ENCODE peak calls at places on chromosomes 2 and 18, in six cellular contexts. E, B, M, Z, P and K are unnamed samples.

GRCh38 chr2:147440694-147441093 is 404.1 kb upstream of the ACVR2A start:
- DNase-seq in E (no peak), P (no peak), M (no peak), Z (no peak), B (no peak), K (no peak)

GRCh38 chr2:127581516-127582490 is 46.3 kb downstream of the MYO7B start:
- DNase-seq in B (no peak), M (no peak), P (no peak), Z (no peak), E (no peak), K (no peak)

GRCh38 chr2:26002617-26003310 is 20.5 kb upstream of the KIF3C start:
- DNase-seq in M (no peak), P (no peak), Z (no peak), B (no peak), E (no peak), K (no peak)

GRCh38 chr18:69081846-69082245 is 284.0 kb downstream of the CCDC102B start:
- DNase-seq in M (no peak), E (no peak), B (no peak), Z (no peak), P (no peak), K (no peak)

GRCh38 chr18:43303376-43303775 is 26.1 kb upstream of the SYT4 start:
- DNase-seq in P (no peak), E (no peak), B (no peak), M (no peak), Z (no peak), K (no peak)

GRCh38 chr2:146873646-146874259 is 971.1 kb upstream of the ACVR2A start:
- DNase-seq in P (no peak), M (no peak), Z (no peak), B (no peak), E (no peak), K (no peak)

GRCh38 chr2:59919579-59919978 is 633.9 kb downstream of the BCL11A start:
- DNase-seq in P (no peak), B (no peak), M (no peak), E (no peak), Z (no peak), K (no peak)

GRCh38 chr2:28869494-28870145 is 489 bp downstream of the TRMT61B start:
- DNase-seq in B (no peak), E (no peak), P (peak), M (no peak), Z (no peak), K (no peak)

GRCh38 chr2:190843874-190844699 is 36.5 kb upstream of the GLS start:
- DNase-seq in Z (no peak), P (no peak), B (no peak), E (no peak), M (no peak), K (no peak)

GRCh38 chr2:71419976-71420375 is 33.4 kb upstream of the DYSF start:
- DNase-seq in Z (no peak), B (no peak), M (no peak), E (no peak), P (no peak), K (no peak)

GRCh38 chr2:239266779-239267410 is 133.9 kb downstream of the HDAC4 start:
- DNase-seq in E (peak), B (no peak), M (peak), P (no peak), Z (no peak), K (no peak)

GRCh38 chr2:239266436-239266770 is 134.4 kb downstream of the HDAC4 start:
- DNase-seq in M (no peak), P (no peak), Z (no peak), B (no peak), E (no peak), K (no peak)

GRCh38 chr2:239267411-239267941 is 133.3 kb downstream of the HDAC4 start:
- DNase-seq in Z (peak), M (peak), P (peak), E (peak), B (peak), K (peak)

GRCh38 chr2:239264838-239265651 is 135.8 kb downstream of the HDAC4 start:
- DNase-seq in E (peak), Z (peak), P (peak), B (peak), M (peak), K (no peak)

GRCh38 chr2:239265681-239266435 is 135.0 kb downstream of the HDAC4 start:
- DNase-seq in M (no peak), P (no peak), B (no peak), Z (no peak), E (peak), K (no peak)
- H3K4me3 ChIP-seq in M (no peak), P (no peak), B (no peak), Z (no peak), E (no peak), K (no peak)

GRCh38 chr2:158011055-158011771 is 90.5 kb upstream of the UPP2 start:
- DNase-seq in B (no peak), Z (no peak), M (no peak), E (no peak), P (no peak), K (no peak)

GRCh38 chr2:158004131-158004530 is 97.5 kb upstream of the UPP2 start:
- DNase-seq in P (no peak), Z (peak), M (no peak), B (peak), E (no peak), K (no peak)

GRCh38 chr2:158002079-158002478 is 99.6 kb upstream of the UPP2 start:
- DNase-seq in Z (no peak), E (no peak), B (no peak), M (no peak), P (no peak), K (no peak)

GRCh38 chr2:158009425-158009824 is 92.3 kb upstream of the UPP2 start:
- DNase-seq in B (peak), E (no peak), M (no peak), P (no peak), Z (no peak), K (no peak)

GRCh38 chr2:158006961-158007664 is 94.6 kb upstream of the UPP2 start:
- DNase-seq in B (no peak), P (no peak), Z (no peak), M (no peak), E (no peak), K (no peak)
- TF ChIP-seq CTCF in B (no peak), P (no peak), Z (no peak), M (no peak), E (no peak), K (no peak)

GRCh38 chr2:133674066-133674432 is 105.8 kb upstream of the NCKAP5 start:
- DNase-seq in Z (peak), P (no peak), M (no peak), B (no peak), E (no peak), K (no peak)
- H3K4me3 ChIP-seq in Z (peak), P (no peak), M (no peak), B (no peak), E (no peak), K (no peak)

GRCh38 chr2:1091895-1092585 is 141.4 kb downstream of the SNTG2 start:
- DNase-seq in B (no peak), P (no peak), E (no peak), M (no peak), Z (peak), K (no peak)
- TF ChIP-seq CTCF in B (no peak), P (no peak), E (no peak), M (no peak), Z (no peak), K (no peak)

GRCh38 chr18:22325396-22325795 is 92.3 kb downstream of the CTAGE1 start:
- DNase-seq in B (no peak), M (no peak), Z (no peak), P (no peak), E (no peak), K (no peak)

GRCh38 chr18:22322251-22322691 is 95.4 kb downstream of the CTAGE1 start:
- DNase-seq in M (no peak), P (no peak), B (peak), E (no peak), Z (no peak), K (no peak)

GRCh38 chr18:22320736-22321135 is 97.0 kb downstream of the CTAGE1 start:
- DNase-seq in M (no peak), P (no peak), B (peak), Z (no peak), E (no peak), K (no peak)

GRCh38 chr18:22320155-22320554 is 97.6 kb downstream of the CTAGE1 start:
- DNase-seq in M (no peak), B (no peak), E (no peak), Z (no peak), P (no peak), K (no peak)

DNA sequence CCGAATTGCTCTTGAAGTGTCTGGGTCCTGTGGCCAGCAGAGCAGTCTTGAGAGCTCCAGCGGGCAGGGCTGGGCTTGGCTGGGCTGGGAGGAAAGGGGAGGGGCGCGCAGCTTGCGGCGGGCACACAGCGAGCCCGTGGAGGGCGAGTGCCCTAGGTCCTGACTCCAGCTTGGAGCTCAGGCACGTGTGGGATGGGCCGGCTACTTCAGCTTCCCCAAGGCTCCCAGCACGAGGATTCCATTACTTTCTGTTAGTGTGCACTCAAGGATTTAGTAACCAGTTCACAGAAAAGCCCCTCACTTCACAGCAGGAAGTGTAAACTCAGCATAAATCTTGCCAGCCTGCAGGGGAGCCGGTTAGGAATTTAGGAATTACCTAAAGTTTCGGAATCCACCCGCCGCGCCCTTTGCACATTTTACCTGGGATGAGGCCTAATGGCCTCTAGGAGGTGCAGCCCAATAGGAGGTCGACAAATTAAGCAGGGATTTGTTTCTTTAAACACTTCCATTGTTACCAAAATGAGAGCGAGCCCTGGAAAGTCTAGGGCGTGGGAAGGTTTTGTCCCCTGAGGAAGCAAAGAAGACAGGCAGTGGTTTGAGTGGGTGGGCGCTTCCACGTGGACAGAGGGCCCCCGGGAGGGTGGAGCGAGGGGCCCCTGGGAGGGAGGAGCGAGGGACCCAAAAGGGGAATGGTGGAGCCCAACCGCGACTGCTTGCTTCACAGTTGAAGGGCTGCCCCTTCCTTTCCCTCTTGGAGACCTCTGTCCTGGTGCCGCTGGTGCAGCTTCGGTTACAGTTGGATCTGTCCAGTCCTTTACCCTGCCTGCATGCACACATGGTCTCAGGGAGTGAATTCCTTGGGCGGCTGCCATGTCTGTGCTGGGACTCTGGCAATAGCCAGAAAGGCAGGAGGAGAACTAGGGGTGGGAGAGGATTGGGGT is 93.3 kb downstream of the CTAGE1 start:
- DNase-seq in P (peak), E (no peak), Z (peak), B (peak), M (no peak), K (no peak)
- H3K4me3 ChIP-seq in P (no peak), E (no peak), Z (peak), B (peak), M (no peak), K (peak)

GRCh38 chr2:232385660-232386489 is 7.3 kb downstream of the ALPP start:
- DNase-seq in M (no peak), P (no peak), E (no peak), Z (peak), B (peak), K (peak)
- TF ChIP-seq CTCF in M (no peak), P (no peak), E (no peak), Z (peak), B (no peak), K (no peak)